ENCODE peak calls at places on chromosome 1, in ten cellular contexts. One of them, this sample, is unnamed.
A peak's percentile ranks its signal among the peaks of the same experiment; 100 is the strongest.

GRCh38 chr1:1083181-1084027 is 9.3 kb upstream of the RNF223 start:
- DNase-seq in H1: no peak
- DNase-seq in transverse colon: peak; percentile 4
- DNase-seq in esophagus muscularis mucosa: no peak
- DNase-seq in vagina: no peak
- DNase-seq in GM23338: no peak
- DNase-seq in K562: no peak
- DNase-seq in HL-60: no peak
- DNase-seq in sigmoid colon: peak; percentile 65
- DNase-seq in SK-N-SH: no peak
- DNase-seq in this sample: no peak

GRCh38 chr1:100736766-100737165 is 17.2 kb downstream of the VCAM1 start:
- DNase-seq in H1: no peak
- DNase-seq in transverse colon: no peak
- DNase-seq in esophagus muscularis mucosa: no peak
- DNase-seq in vagina: no peak
- DNase-seq in GM23338: no peak
- DNase-seq in K562: no peak
- DNase-seq in HL-60: no peak
- DNase-seq in sigmoid colon: no peak
- DNase-seq in SK-N-SH: no peak
- DNase-seq in this sample: no peak

GRCh38 chr1:108049083-108049819 is 84.3 kb upstream of the VAV3 start:
- DNase-seq in H1: peak; percentile 55
- DNase-seq in transverse colon: no peak
- DNase-seq in esophagus muscularis mucosa: no peak
- DNase-seq in vagina: no peak
- DNase-seq in GM23338: peak; percentile 65
- DNase-seq in K562: peak; percentile 21
- DNase-seq in HL-60: peak; percentile 68
- DNase-seq in sigmoid colon: peak; percentile 63
- DNase-seq in SK-N-SH: peak; percentile 18
- DNase-seq in this sample: no peak

GRCh38 chr1:43358121-43358745 is 548 bp upstream of the CDC20 start:
- DNase-seq in H1: no peak
- DNase-seq in transverse colon: peak; percentile 64
- DNase-seq in esophagus muscularis mucosa: no peak
- DNase-seq in vagina: no peak
- DNase-seq in GM23338: peak; percentile 82
- DNase-seq in K562: peak; percentile 80
- DNase-seq in HL-60: peak; percentile 68
- DNase-seq in sigmoid colon: no peak
- DNase-seq in SK-N-SH: peak; percentile 51
- DNase-seq in this sample: no peak

GRCh38 chr1:8464987-8465386 is 147.1 kb downstream of the SLC45A1 start:
- DNase-seq in H1: no peak
- DNase-seq in transverse colon: no peak
- DNase-seq in esophagus muscularis mucosa: no peak
- DNase-seq in vagina: no peak
- DNase-seq in GM23338: no peak
- DNase-seq in K562: no peak
- DNase-seq in HL-60: no peak
- DNase-seq in sigmoid colon: no peak
- DNase-seq in SK-N-SH: no peak
- DNase-seq in this sample: no peak

GRCh38 chr1:16967095-16967567 is 13.3 kb downstream of the MFAP2 start:
- DNase-seq in H1: no peak
- DNase-seq in transverse colon: no peak
- DNase-seq in esophagus muscularis mucosa: no peak
- DNase-seq in vagina: no peak
- DNase-seq in GM23338: no peak
- DNase-seq in K562: no peak
- DNase-seq in HL-60: no peak
- DNase-seq in sigmoid colon: no peak
- DNase-seq in SK-N-SH: peak; percentile 70
- DNase-seq in this sample: no peak

GRCh38 chr1:11413907-11414495 is 65.0 kb upstream of the DISP3 start:
- DNase-seq in H1: no peak
- DNase-seq in transverse colon: no peak
- DNase-seq in esophagus muscularis mucosa: no peak
- DNase-seq in vagina: no peak
- DNase-seq in GM23338: peak; percentile 57
- DNase-seq in K562: no peak
- DNase-seq in HL-60: no peak
- DNase-seq in sigmoid colon: no peak
- DNase-seq in SK-N-SH: no peak
- DNase-seq in this sample: no peak

GRCh38 chr1:69305621-69306020 is 262.1 kb upstream of the LRRC7 start:
- DNase-seq in H1: peak; percentile 71
- DNase-seq in transverse colon: no peak
- DNase-seq in esophagus muscularis mucosa: no peak
- DNase-seq in vagina: no peak
- DNase-seq in GM23338: peak; percentile 79
- DNase-seq in K562: peak; percentile 39
- DNase-seq in HL-60: no peak
- DNase-seq in sigmoid colon: no peak
- DNase-seq in SK-N-SH: no peak
- DNase-seq in this sample: no peak

GRCh38 chr1:3264456-3264855 is 190.0 kb upstream of the ARHGEF16 start:
- DNase-seq in H1: no peak
- DNase-seq in transverse colon: no peak
- DNase-seq in esophagus muscularis mucosa: no peak
- DNase-seq in vagina: no peak
- DNase-seq in GM23338: no peak
- DNase-seq in K562: no peak
- DNase-seq in HL-60: no peak
- DNase-seq in sigmoid colon: no peak
- DNase-seq in SK-N-SH: no peak
- DNase-seq in this sample: no peak

GRCh38 chr1:203464226-203464625 is 11.4 kb upstream of the PRELP start:
- DNase-seq in H1: no peak
- DNase-seq in transverse colon: no peak
- DNase-seq in esophagus muscularis mucosa: no peak
- DNase-seq in vagina: no peak
- DNase-seq in GM23338: no peak
- DNase-seq in K562: no peak
- DNase-seq in HL-60: no peak
- DNase-seq in sigmoid colon: no peak
- DNase-seq in SK-N-SH: no peak
- DNase-seq in this sample: no peak

GRCh38 chr1:94236630-94237290 is 624 bp downstream of the ARHGAP29 start:
- DNase-seq in H1: no peak
- DNase-seq in transverse colon: peak; percentile 40
- DNase-seq in esophagus muscularis mucosa: no peak
- DNase-seq in vagina: no peak
- DNase-seq in GM23338: peak; percentile 69
- DNase-seq in K562: no peak
- DNase-seq in HL-60: no peak
- DNase-seq in sigmoid colon: peak; percentile 70
- DNase-seq in SK-N-SH: no peak
- DNase-seq in this sample: peak; percentile 30

GRCh38 chr1:210597555-210598134 is 268.9 kb downstream of the HHAT start:
- DNase-seq in H1: no peak
- DNase-seq in transverse colon: no peak
- DNase-seq in esophagus muscularis mucosa: no peak
- DNase-seq in vagina: no peak
- DNase-seq in GM23338: no peak
- DNase-seq in K562: peak; percentile 55
- DNase-seq in HL-60: peak; percentile 32
- DNase-seq in sigmoid colon: no peak
- DNase-seq in SK-N-SH: no peak
- DNase-seq in this sample: no peak

GRCh38 chr1:233485385-233485784 is 128.5 kb upstream of the KCNK1 start:
- DNase-seq in H1: no peak
- DNase-seq in transverse colon: no peak
- DNase-seq in esophagus muscularis mucosa: peak; percentile 19
- DNase-seq in vagina: no peak
- DNase-seq in GM23338: no peak
- DNase-seq in K562: no peak
- DNase-seq in HL-60: no peak
- DNase-seq in sigmoid colon: no peak
- DNase-seq in SK-N-SH: no peak
- DNase-seq in this sample: no peak

GRCh38 chr1:50959913-50960844 is at the start of gene FAF1:
- DNase-seq in H1: peak; percentile 98
- DNase-seq in transverse colon: peak; percentile 98
- DNase-seq in esophagus muscularis mucosa: peak; percentile 99
- DNase-seq in vagina: no peak
- DNase-seq in GM23338: peak; percentile 99
- DNase-seq in K562: peak; percentile 100
- DNase-seq in HL-60: peak; percentile 98
- DNase-seq in sigmoid colon: peak; percentile 98
- DNase-seq in SK-N-SH: peak; percentile 97
- DNase-seq in this sample: peak; percentile 97

GRCh38 chr1:38076455-38076854 is 29.9 kb upstream of the POU3F1 start:
- DNase-seq in H1: no peak
- DNase-seq in transverse colon: no peak
- DNase-seq in esophagus muscularis mucosa: no peak
- DNase-seq in vagina: no peak
- DNase-seq in GM23338: no peak
- DNase-seq in K562: no peak
- DNase-seq in HL-60: no peak
- DNase-seq in sigmoid colon: no peak
- DNase-seq in SK-N-SH: peak; percentile 72
- DNase-seq in this sample: no peak

DNA sequence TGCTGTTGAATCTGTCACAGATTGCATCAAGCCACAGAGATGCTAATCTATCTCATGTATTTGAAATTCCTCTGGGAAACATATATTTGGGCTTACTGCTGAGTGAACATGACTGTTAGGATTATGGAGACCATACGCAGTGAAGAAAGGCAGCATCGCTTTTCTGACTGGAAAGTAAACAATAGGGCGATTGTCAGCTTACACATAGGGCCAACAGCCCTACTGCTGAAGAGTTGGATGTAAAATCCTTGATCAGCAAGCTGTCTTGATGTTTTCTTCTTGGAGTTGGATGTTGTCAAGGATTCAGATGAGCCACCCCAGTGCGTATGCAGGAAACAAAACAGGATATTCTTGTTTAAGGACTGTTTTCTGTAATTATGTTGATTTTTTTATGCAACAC is 368.6 kb upstream of the ADGRL2 start:
- DNase-seq in H1: no peak
- DNase-seq in transverse colon: no peak
- DNase-seq in esophagus muscularis mucosa: no peak
- DNase-seq in vagina: no peak
- DNase-seq in GM23338: no peak
- DNase-seq in K562: no peak
- DNase-seq in HL-60: no peak
- DNase-seq in sigmoid colon: no peak
- DNase-seq in SK-N-SH: no peak
- DNase-seq in this sample: no peak
- H3K27ac ChIP-seq in H1: peak overlapping the region; percentile 24
- H3K27ac ChIP-seq in transverse colon: no peak overlapping the region
- H3K27ac ChIP-seq in esophagus muscularis mucosa: no peak overlapping the region
- H3K27ac ChIP-seq in vagina: no peak overlapping the region
- H3K27ac ChIP-seq in GM23338: peak overlapping the region; percentile 91
- H3K27ac ChIP-seq in K562: no peak overlapping the region
- H3K27ac ChIP-seq in HL-60: no peak overlapping the region
- H3K27ac ChIP-seq in sigmoid colon: no peak overlapping the region
- H3K27ac ChIP-seq in SK-N-SH: no peak overlapping the region
- H3K27ac ChIP-seq in this sample: no peak overlapping the region

DNA sequence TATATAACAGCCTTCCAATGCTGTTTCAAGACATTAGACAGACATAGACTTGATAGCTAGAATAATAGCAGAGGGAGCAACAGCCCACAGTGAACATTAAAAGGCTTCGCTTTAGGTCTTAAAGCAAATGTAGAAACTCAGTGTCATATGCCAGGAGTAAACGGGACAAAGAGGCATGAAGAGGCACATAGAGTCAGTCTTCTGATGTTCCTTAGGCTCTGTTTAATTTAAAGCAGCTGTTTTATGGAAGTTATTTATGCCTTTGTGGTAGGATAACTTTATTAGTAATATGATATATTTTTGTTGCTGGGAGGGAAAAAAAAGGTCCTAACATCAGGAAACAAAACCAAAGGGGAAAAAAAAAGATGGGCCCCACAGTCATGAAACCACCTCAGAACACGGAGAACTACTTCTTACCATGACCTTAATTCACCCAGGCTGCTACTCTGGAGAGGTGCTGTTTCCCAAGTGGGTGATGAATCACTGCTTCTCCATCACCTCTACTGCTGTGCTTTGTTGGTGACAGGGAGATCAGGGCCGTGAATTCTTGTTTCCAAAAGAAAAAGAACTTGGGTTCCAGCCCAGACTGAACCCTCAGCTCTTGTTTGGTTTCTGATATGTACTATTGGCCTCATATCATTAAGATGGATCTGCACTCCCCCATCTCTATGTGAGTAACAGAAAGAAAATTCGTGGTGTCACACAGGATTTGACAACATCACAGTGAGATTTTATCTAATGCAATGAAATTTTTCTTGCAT is 616.9 kb downstream of the KIF26B start:
- DNase-seq in H1: no peak
- DNase-seq in transverse colon: no peak
- DNase-seq in esophagus muscularis mucosa: no peak
- DNase-seq in vagina: no peak
- DNase-seq in GM23338: no peak
- DNase-seq in K562: no peak
- DNase-seq in HL-60: no peak
- DNase-seq in sigmoid colon: no peak
- DNase-seq in SK-N-SH: peak; percentile 31
- DNase-seq in this sample: no peak
- H3K4me3 ChIP-seq in H1: no peak overlapping the region
- H3K4me3 ChIP-seq in transverse colon: no peak overlapping the region
- H3K4me3 ChIP-seq in esophagus muscularis mucosa: no peak overlapping the region
- H3K4me3 ChIP-seq in vagina: no peak overlapping the region
- H3K4me3 ChIP-seq in GM23338: no peak overlapping the region
- H3K4me3 ChIP-seq in K562: no peak overlapping the region
- H3K4me3 ChIP-seq in HL-60: no peak overlapping the region
- H3K4me3 ChIP-seq in sigmoid colon: no peak overlapping the region
- H3K4me3 ChIP-seq in SK-N-SH: no peak overlapping the region
- H3K4me3 ChIP-seq in this sample: no peak overlapping the region

GRCh38 chr1:23795676-23796465 is 4.7 kb downstream of the GALE start:
- DNase-seq in H1: no peak
- DNase-seq in transverse colon: no peak
- DNase-seq in esophagus muscularis mucosa: no peak
- DNase-seq in vagina: no peak
- DNase-seq in GM23338: no peak
- DNase-seq in K562: no peak
- DNase-seq in HL-60: no peak
- DNase-seq in sigmoid colon: peak; percentile 65
- DNase-seq in SK-N-SH: no peak
- DNase-seq in this sample: no peak
- TF ChIP-seq POLR2AphosphoS5 in H1: no peak
- TF ChIP-seq POLR2AphosphoS5 in transverse colon: no peak
- TF ChIP-seq POLR2AphosphoS5 in esophagus muscularis mucosa: no peak
- TF ChIP-seq POLR2AphosphoS5 in vagina: no peak
- TF ChIP-seq POLR2AphosphoS5 in GM23338: no peak
- TF ChIP-seq POLR2AphosphoS5 in K562: no peak
- TF ChIP-seq POLR2AphosphoS5 in HL-60: no peak
- TF ChIP-seq POLR2AphosphoS5 in sigmoid colon: no peak
- TF ChIP-seq POLR2AphosphoS5 in SK-N-SH: no peak
- TF ChIP-seq POLR2AphosphoS5 in this sample: no peak

DNA sequence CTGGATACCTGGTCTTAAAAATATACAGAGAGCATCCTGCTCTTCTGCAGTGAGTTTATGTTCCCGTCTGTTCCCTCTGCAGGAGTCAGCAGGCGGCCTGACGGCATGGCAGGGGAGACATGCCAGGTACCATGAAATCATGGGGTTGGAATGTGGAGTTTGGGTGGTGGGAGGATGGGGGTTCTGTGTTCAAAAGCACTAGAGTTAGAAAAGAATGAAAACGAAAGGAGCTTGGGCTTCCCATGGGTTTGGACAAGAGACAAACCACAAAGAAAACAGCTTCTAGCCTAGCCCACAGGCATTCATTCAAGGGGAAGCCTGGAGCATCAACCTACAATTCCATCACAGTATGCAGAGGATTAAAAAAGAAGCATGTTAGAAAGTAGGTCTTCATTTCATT is 59.9 kb downstream of the WARS2 start:
- DNase-seq in H1: no peak
- DNase-seq in transverse colon: no peak
- DNase-seq in esophagus muscularis mucosa: no peak
- DNase-seq in vagina: no peak
- DNase-seq in GM23338: peak; percentile 60
- DNase-seq in K562: no peak
- DNase-seq in HL-60: no peak
- DNase-seq in sigmoid colon: peak; percentile 64
- DNase-seq in SK-N-SH: no peak
- DNase-seq in this sample: no peak
- H3K27ac ChIP-seq in H1: no peak overlapping the region
- H3K27ac ChIP-seq in transverse colon: no peak overlapping the region
- H3K27ac ChIP-seq in esophagus muscularis mucosa: no peak overlapping the region
- H3K27ac ChIP-seq in vagina: no peak overlapping the region
- H3K27ac ChIP-seq in GM23338: no peak overlapping the region
- H3K27ac ChIP-seq in K562: no peak overlapping the region
- H3K27ac ChIP-seq in HL-60: no peak overlapping the region
- H3K27ac ChIP-seq in sigmoid colon: peak overlapping the region; percentile 59
- H3K27ac ChIP-seq in SK-N-SH: peak overlapping the region; percentile 30
- H3K27ac ChIP-seq in this sample: peak overlapping the region; percentile 45

This sample was measured in breast epithelium.